ENCODE peak calls at places on chromosomes 4 and X, in eight cellular contexts. Z is left ventricle myocardium inferior, J is K562, G is osteocyte, T is gastrocnemius medialis, X is brain microvascular endothelial cell, S is esophagus squamous epithelium, B is HFFc6. V is an unnamed sample.

GRCh38 chr4:72430050-72430449 is 139.0 kb downstream of the ADAMTS3 start:
- DNase-seq in G (no peak), X (peak), J (no peak), B (peak), Z (no peak), S (no peak), T (no peak), V (no peak)

GRCh38 chrX:134373736-134374135 is 86.2 kb upstream of the HPRT1 start:
- DNase-seq in B (no peak), G (no peak), X (no peak), S (no peak), Z (no peak), J (no peak), T (no peak), V (no peak)

GRCh38 chr4:147975325-147975724 is 243.4 kb downstream of the ARHGAP10 start:
- DNase-seq in Z (no peak), B (peak), S (no peak), X (no peak), J (no peak), T (peak), G (no peak), V (no peak)

GRCh38 chr4:107931775-107932321 is 499 bp downstream of the CYP2U1 start:
- DNase-seq in Z (no peak), S (peak), X (no peak), G (no peak), J (no peak), T (peak), B (no peak), V (no peak)

GRCh38 chr4:175536852-175537453 is 275.1 kb downstream of the GPM6A start:
- DNase-seq in G (no peak), S (no peak), X (peak), B (peak), T (no peak), J (peak), Z (no peak), V (no peak)

GRCh38 chrX:22855693-22856092 is 144.1 kb upstream of the DDX53 start:
- DNase-seq in Z (no peak), B (no peak), T (no peak), G (no peak), S (no peak), J (no peak), X (no peak), V (no peak)

GRCh38 chr4:157005193-157005592 is 33.6 kb upstream of the PDGFC start:
- DNase-seq in Z (no peak), J (no peak), G (no peak), T (no peak), X (no peak), S (no peak), B (no peak), V (no peak)

GRCh38 chr4:183838987-183839712 is 66.0 kb upstream of the STOX2 start:
- DNase-seq in J (peak), Z (no peak), B (no peak), S (no peak), T (no peak), G (no peak), X (peak), V (no peak)

GRCh38 chr4:123603165-123603564 is 206.6 kb downstream of the SPRY1 start:
- DNase-seq in T (no peak), X (peak), G (no peak), S (no peak), B (no peak), J (peak), Z (no peak), V (no peak)

GRCh38 chr4:127355738-127356137 is 277.0 kb upstream of the INTU start:
- DNase-seq in B (no peak), S (no peak), G (no peak), T (no peak), Z (no peak), X (no peak), J (no peak), V (no peak)

GRCh38 chr4:41146716-41147506 is 67.4 kb downstream of the APBB2 start:
- DNase-seq in T (no peak), J (no peak), X (peak), G (no peak), Z (no peak), B (no peak), S (no peak), V (no peak)

GRCh38 chrX:41607264-41607832 is 81.4 kb upstream of the GPR34 start:
- DNase-seq in J (peak), B (no peak), G (no peak), X (no peak), Z (no peak), S (no peak), T (no peak), V (no peak)

GRCh38 chr4:126344472-126344871 is 1029.7 kb downstream of the FAT4 start:
- DNase-seq in G (no peak), B (no peak), J (no peak), Z (no peak), X (no peak), S (no peak), T (no peak), V (no peak)

GRCh38 chr4:48341776-48342558 is 638 bp downstream of the SLAIN2 start:
- DNase-seq in B (no peak), X (no peak), J (peak), Z (peak), S (peak), G (peak), T (peak), V (no peak)

GRCh38 chrX:13699183-13699826 is 10.4 kb downstream of the RAB9A start:
- DNase-seq in J (peak), T (no peak), Z (no peak), S (no peak), B (no peak), X (peak), G (no peak), V (no peak)

GRCh38 chrX:16212436-16212835 is 45.2 kb downstream of the MAGEB17 start:
- DNase-seq in T (no peak), Z (no peak), X (peak), S (no peak), G (no peak), J (peak), B (peak), V (no peak)
- TF ChIP-seq CTCF in T (no peak), Z (no peak), X (peak), S (no peak), G (peak), J (peak), B (peak), V (no peak)

DNA sequence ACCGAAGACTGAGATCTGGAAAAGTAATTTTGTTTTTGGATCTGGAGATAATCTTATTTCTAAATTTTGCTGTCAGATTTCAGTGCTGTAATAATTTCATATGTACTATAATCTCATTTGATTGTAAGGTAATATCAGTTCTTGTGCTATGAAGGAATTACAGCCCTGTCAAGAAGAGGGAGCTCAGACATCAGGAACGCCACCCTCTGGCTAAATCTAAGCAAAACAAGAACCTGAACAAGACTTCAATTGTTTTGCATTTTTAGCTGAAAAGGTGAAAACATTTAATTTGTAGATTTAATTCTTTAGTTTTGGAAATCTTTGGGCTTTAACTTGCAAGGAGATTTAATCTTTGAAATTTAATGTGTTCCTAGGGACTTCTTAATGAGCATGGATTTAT is 525.4 kb upstream of the HS3ST1 start:
- DNase-seq in T (no peak), X (no peak), G (no peak), B (no peak), J (no peak), Z (no peak), S (no peak), V (no peak)
- TF ChIP-seq CTCF in T (no peak), X (peak), G (no peak), B (peak), J (no peak), Z (peak), S (peak), V (no peak)

GRCh38 chrX:119948381-119948780 is 4.8 kb upstream of the NKAP start:
- DNase-seq in Z (no peak), G (no peak), J (no peak), X (no peak), B (no peak), T (no peak), S (no peak), V (no peak)
- TF ChIP-seq CTCF in Z (no peak), G (no peak), J (peak), X (no peak), B (peak), T (no peak), S (peak), V (no peak)

GRCh38 chr4:26503844-26504243 is 13.6 kb upstream of the CCKAR start:
- DNase-seq in G (no peak), J (no peak), B (no peak), Z (no peak), T (no peak), X (no peak), S (no peak), V (no peak)

GRCh38 chr4:26503427-26503826 is 13.1 kb upstream of the CCKAR start:
- DNase-seq in G (peak), T (no peak), X (no peak), B (no peak), Z (no peak), S (no peak), J (no peak), V (no peak)

GRCh38 chr4:26509681-26510333 is 19.5 kb upstream of the CCKAR start:
- DNase-seq in B (peak), J (no peak), G (peak), Z (no peak), X (no peak), T (no peak), S (no peak), V (no peak)

GRCh38 chr4:26510334-26510705 is 20.0 kb upstream of the CCKAR start:
- DNase-seq in X (no peak), Z (no peak), J (no peak), B (no peak), T (no peak), G (peak), S (no peak), V (no peak)

DNA sequence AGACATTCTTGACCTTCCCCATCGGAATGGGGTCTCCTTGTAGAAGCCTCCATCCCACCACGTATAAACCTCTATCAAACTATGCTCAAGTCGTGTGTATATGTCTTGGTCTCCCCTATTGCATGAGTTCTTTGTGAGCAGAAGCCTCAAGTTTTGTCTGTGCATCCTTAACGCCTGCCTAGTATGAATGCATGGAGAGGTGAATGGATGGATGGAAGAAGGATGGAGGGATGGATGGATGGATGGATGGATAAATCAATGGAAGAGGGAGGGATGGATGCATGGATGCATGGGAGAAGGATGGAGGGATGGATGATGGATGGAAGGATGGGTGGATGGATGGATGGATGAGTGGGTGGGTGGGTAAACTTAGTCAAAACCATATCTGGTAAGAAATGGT is 17.0 kb upstream of the CCKAR start:
- DNase-seq in S (no peak), B (no peak), G (no peak), X (no peak), Z (no peak), J (no peak), T (no peak), V (no peak)
- TF ChIP-seq CTCF in S (no peak), B (no peak), G (no peak), X (no peak), Z (no peak), J (no peak), T (no peak), V (no peak)

V was measured in omental fat pad.